ENCODE peak calls at places on chromosome 11, in eight cellular contexts. C is GM13976, E is fibroblast of mammary gland, U is A549, O is upper lobe of left lung, I is ascending aorta, X is nephron progenitor cell, B is glutamatergic neuron. M is an unnamed sample.

GRCh38 chr11:93563857-93564256 is 20.7 kb upstream of the SMCO4 start:
- DNase-seq in E (no peak), I (no peak), B (no peak), C (no peak), U (no peak), X (no peak), O (no peak), M (no peak)

GRCh38 chr11:47716692-47717091 is 1.5 kb upstream of the AGBL2 start:
- DNase-seq in E (no peak), C (no peak), I (no peak), O (no peak), B (no peak), U (peak), X (no peak), M (no peak)

GRCh38 chr11:9972917-9973504 is 309.1 kb downstream of the SWAP70 start:
- DNase-seq in C (peak), B (no peak), I (no peak), E (peak), O (no peak), X (no peak), U (peak), M (no peak)

GRCh38 chr11:14638561-14638960 is 5.0 kb upstream of the PDE3B start:
- DNase-seq in E (no peak), U (no peak), I (no peak), O (no peak), C (no peak), X (no peak), B (no peak), M (no peak)

GRCh38 chr11:69122642-69123431 is 32.9 kb upstream of the SMIM38 start:
- DNase-seq in I (no peak), B (no peak), E (peak), O (peak), X (peak), C (peak), U (peak), M (peak)

GRCh38 chr11:48005133-48005532 is 24.8 kb downstream of the PTPRJ start:
- DNase-seq in U (no peak), X (no peak), E (peak), I (no peak), B (no peak), C (no peak), O (no peak), M (no peak)

GRCh38 chr11:25197515-25197914 is 700.7 kb downstream of the LUZP2 start:
- DNase-seq in U (no peak), X (no peak), C (no peak), O (no peak), E (no peak), B (no peak), I (no peak), M (no peak)

GRCh38 chr11:133300666-133301065 is 231.6 kb downstream of the OPCML start:
- DNase-seq in U (no peak), C (no peak), E (no peak), I (no peak), B (no peak), X (no peak), O (no peak), M (no peak)

GRCh38 chr11:116461789-116462188 is 311.0 kb downstream of the BUD13 start:
- DNase-seq in I (no peak), B (peak), X (peak), O (no peak), C (no peak), U (no peak), E (no peak), M (no peak)

GRCh38 chr11:8095356-8095755 is 14.3 kb downstream of the TUB start:
- DNase-seq in U (no peak), O (peak), X (no peak), C (no peak), I (no peak), B (no peak), E (no peak), M (no peak)

GRCh38 chr11:69372589-69373250 is 78.8 kb downstream of the MYEOV start:
- DNase-seq in C (no peak), X (no peak), U (no peak), I (no peak), B (no peak), O (peak), E (no peak), M (no peak)

GRCh38 chr11:134413334-134414035 is 1.4 kb upstream of the B3GAT1 start:
- DNase-seq in I (no peak), C (no peak), U (no peak), X (no peak), B (no peak), E (no peak), O (no peak), M (no peak)

GRCh38 chr11:10294289-10294953 is 402 bp upstream of the SBF2 start:
- DNase-seq in E (peak), U (peak), C (no peak), B (peak), O (peak), X (peak), I (no peak), M (no peak)

GRCh38 chr11:110176366-110177056 is 83.3 kb downstream of the ZC3H12C start:
- DNase-seq in C (no peak), O (no peak), U (no peak), E (peak), X (no peak), B (no peak), I (no peak), M (no peak)

GRCh38 chr11:9815486-9816136 is 151.7 kb downstream of the SWAP70 start:
- DNase-seq in C (no peak), B (no peak), U (peak), O (no peak), I (no peak), X (no peak), E (peak), M (no peak)

GRCh38 chr11:117631336-117632090 is 165.5 kb downstream of the DSCAML1 start:
- DNase-seq in X (no peak), C (no peak), U (no peak), E (no peak), B (peak), O (no peak), I (no peak), M (no peak)

GRCh38 chr11:66847461-66848232 is 4.4 kb downstream of the RCE1 start:
- DNase-seq in I (no peak), B (no peak), E (no peak), O (no peak), U (no peak), C (no peak), X (no peak), M (no peak)

GRCh38 chr11:128595775-128596174 is 8.4 kb upstream of the ETS1 start:
- DNase-seq in C (no peak), U (no peak), I (no peak), E (no peak), B (no peak), X (no peak), O (no peak), M (no peak)

GRCh38 chr11:116656011-116656410 is 116.8 kb downstream of the BUD13 start:
- DNase-seq in X (no peak), O (no peak), U (no peak), I (no peak), C (no peak), B (no peak), E (no peak), M (no peak)

GRCh38 chr11:123762422-123762821 is 8.1 kb upstream of the OR6X1 start:
- DNase-seq in I (no peak), O (no peak), C (no peak), U (no peak), E (no peak), B (no peak), X (no peak), M (no peak)

GRCh38 chr11:58928082-58928574 is 11.2 kb upstream of the GLYATL1 start:
- DNase-seq in B (no peak), C (no peak), X (peak), O (no peak), I (no peak), E (no peak), U (no peak), M (no peak)

GRCh38 chr11:68977781-68978625 is 2.8 kb downstream of the MRGPRD start:
- DNase-seq in I (no peak), E (no peak), C (no peak), B (peak), X (no peak), U (no peak), O (no peak), M (no peak)

GRCh38 chr11:132779487-132779886 is 752.8 kb downstream of the OPCML start:
- DNase-seq in E (no peak), O (no peak), I (no peak), B (no peak), U (no peak), C (no peak), X (no peak), M (no peak)

GRCh38 chr11:14537134-14537599 is 17.0 kb upstream of the PSMA1 start:
- DNase-seq in B (no peak), U (peak), X (peak), E (peak), I (no peak), C (peak), O (no peak), M (peak)

GRCh38 chr11:130216591-130217132 is 57.1 kb downstream of the ST14 start:
- DNase-seq in O (no peak), C (no peak), B (no peak), I (no peak), X (peak), U (no peak), E (no peak), M (no peak)

GRCh38 chr11:119780264-119780953 is 51.4 kb upstream of the NECTIN1 start:
- DNase-seq in I (no peak), X (no peak), U (no peak), C (no peak), O (no peak), E (no peak), B (no peak), M (no peak)

GRCh38 chr11:116808262-116809175 is 14.6 kb downstream of the APOA4 start:
- DNase-seq in C (no peak), U (no peak), O (no peak), I (no peak), X (no peak), E (peak), B (no peak), M (no peak)

GRCh38 chr11:64040684-64041267 is 5.0 kb downstream of the FLRT1 start:
- DNase-seq in B (no peak), C (peak), U (peak), E (no peak), O (peak), I (no peak), X (peak), M (no peak)

GRCh38 chr11:118241191-118242098 is 10.7 kb downstream of the MPZL3 start:
- DNase-seq in U (no peak), B (no peak), C (peak), I (no peak), X (no peak), O (no peak), E (no peak), M (no peak)

GRCh38 chr11:102346456-102346747 is 612 bp upstream of the BIRC2 start:
- DNase-seq in O (no peak), X (no peak), U (no peak), C (peak), I (no peak), E (no peak), B (no peak), M (no peak)

GRCh38 chr11:117761993-117762392 is 35.0 kb downstream of the DSCAML1 start:
- DNase-seq in X (no peak), U (no peak), E (no peak), B (no peak), C (no peak), I (no peak), O (no peak), M (no peak)

GRCh38 chr11:6431861-6432260 is 8.9 kb downstream of the HPX start:
- DNase-seq in B (no peak), C (no peak), E (peak), O (no peak), I (no peak), X (no peak), U (peak), M (no peak)

GRCh38 chr11:127895776-127896175 is 691.6 kb downstream of the ETS1 start:
- DNase-seq in B (no peak), X (no peak), U (no peak), I (no peak), E (no peak), O (no peak), C (no peak), M (no peak)

GRCh38 chr11:35192347-35192746 is 53.4 kb downstream of the CD44 start:
- DNase-seq in I (no peak), X (peak), U (no peak), B (no peak), E (peak), O (no peak), C (no peak), M (no peak)

GRCh38 chr11:70689764-70690163 is 291.4 kb downstream of the CTTN start:
- DNase-seq in C (no peak), E (no peak), O (no peak), B (no peak), I (no peak), U (no peak), X (no peak), M (no peak)

GRCh38 chr11:71202966-71203365 is 49.4 kb downstream of the SHANK2 start:
- DNase-seq in O (no peak), E (no peak), X (no peak), U (no peak), B (no peak), C (no peak), I (no peak), M (no peak)

GRCh38 chr11:27201454-27202302 is 161.1 kb downstream of the BBOX1 start:
- DNase-seq in C (no peak), X (peak), U (peak), E (peak), I (no peak), B (no peak), O (no peak), M (no peak)

GRCh38 chr11:67572747-67573419 is 10.7 kb upstream of the GSTP1 start:
- DNase-seq in O (no peak), C (no peak), E (peak), U (peak), X (no peak), I (no peak), B (peak), M (no peak)

GRCh38 chr11:105611414-105611813 is 1.5 kb downstream of the GRIA4 start:
- DNase-seq in B (no peak), I (no peak), X (no peak), E (no peak), C (no peak), O (no peak), U (no peak), M (no peak)

GRCh38 chr11:105611837-105612480 is 2.1 kb downstream of the GRIA4 start:
- DNase-seq in E (no peak), I (no peak), C (no peak), U (no peak), B (no peak), O (no peak), X (no peak), M (no peak)

GRCh38 chr11:105609832-105610781 is at the start of gene GRIA4:
- DNase-seq in U (peak), I (peak), B (peak), C (peak), X (peak), E (peak), O (peak), M (no peak)

GRCh38 chr11:105610796-105611361 is 1.0 kb downstream of the GRIA4 start:
- DNase-seq in X (no peak), O (no peak), E (no peak), I (no peak), B (no peak), C (no peak), U (no peak), M (no peak)

DNA sequence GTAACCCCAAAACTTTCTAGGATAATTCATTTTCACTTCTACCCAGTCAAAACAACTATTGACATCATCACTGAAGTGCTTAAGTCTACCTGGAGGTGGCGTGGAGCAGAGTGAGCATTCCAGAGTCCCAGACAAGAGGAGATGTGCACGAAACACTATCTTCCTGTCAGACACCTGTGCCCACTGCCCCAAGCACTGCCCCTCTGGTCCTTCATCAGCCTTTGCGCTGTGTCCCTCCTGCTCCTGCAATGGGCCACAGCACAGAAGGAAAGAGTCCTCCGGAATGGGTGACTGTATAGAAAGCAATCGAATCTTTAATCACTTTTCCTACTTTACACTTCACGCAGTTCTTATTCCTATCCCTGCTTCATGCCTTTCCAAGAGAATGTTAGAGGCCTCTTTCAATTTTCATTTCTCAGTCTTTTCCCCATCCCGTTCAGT is 512 bp upstream of the GRIA4 start:
- DNase-seq in I (no peak), B (peak), X (peak), U (no peak), C (peak), E (peak), O (no peak), M (no peak)
- TF ChIP-seq CTCF in I (no peak), B (no peak), X (peak), U (no peak), C (no peak), E (peak), O (no peak), M (no peak)

GRCh38 chr11:2870460-2870859 is 15.1 kb downstream of the CDKN1C start:
- DNase-seq in O (peak), X (no peak), I (no peak), C (no peak), E (no peak), B (peak), U (no peak), M (no peak)
- TF ChIP-seq CTCF in O (no peak), X (no peak), I (no peak), C (no peak), E (no peak), B (peak), U (no peak), M (no peak)

GRCh38 chr11:12827929-12828812 is 153.9 kb downstream of the TEAD1 start:
- DNase-seq in I (no peak), B (no peak), E (peak), U (peak), O (no peak), X (peak), C (peak), M (no peak)
- TF ChIP-seq CTCF in I (no peak), B (no peak), E (no peak), U (no peak), O (no peak), X (no peak), C (no peak), M (no peak)

GRCh38 chr11:65425971-65426838 is 3.6 kb downstream of the NEAT1 start:
- DNase-seq in C (peak), E (peak), O (no peak), U (peak), X (no peak), I (no peak), B (no peak), M (no peak)

GRCh38 chr11:65424200-65425104 is 1.9 kb downstream of the NEAT1 start:
- DNase-seq in U (peak), O (peak), C (peak), I (no peak), B (no peak), E (peak), X (no peak), M (peak)

GRCh38 chr11:65423516-65424199 is 1.1 kb downstream of the NEAT1 start:
- DNase-seq in E (peak), U (peak), O (no peak), B (no peak), X (no peak), C (no peak), I (peak), M (no peak)

GRCh38 chr11:65426839-65427690 is 4.5 kb downstream of the NEAT1 start:
- DNase-seq in X (no peak), C (no peak), O (no peak), U (peak), B (no peak), I (no peak), E (peak), M (peak)

GRCh38 chr11:65425105-65425970 is 2.7 kb downstream of the NEAT1 start:
- DNase-seq in U (peak), X (no peak), I (no peak), E (peak), C (no peak), B (no peak), O (no peak), M (peak)
- TF ChIP-seq CTCF in U (no peak), X (no peak), I (no peak), E (no peak), C (no peak), B (no peak), O (peak), M (peak)

GRCh38 chr11:13324709-13325108 is 47.1 kb downstream of the BMAL1 start:
- DNase-seq in I (no peak), E (no peak), O (no peak), B (no peak), X (no peak), U (no peak), C (no peak), M (no peak)
- TF ChIP-seq CTCF in I (no peak), E (no peak), O (no peak), B (no peak), X (no peak), U (no peak), C (no peak), M (no peak)

DNA sequence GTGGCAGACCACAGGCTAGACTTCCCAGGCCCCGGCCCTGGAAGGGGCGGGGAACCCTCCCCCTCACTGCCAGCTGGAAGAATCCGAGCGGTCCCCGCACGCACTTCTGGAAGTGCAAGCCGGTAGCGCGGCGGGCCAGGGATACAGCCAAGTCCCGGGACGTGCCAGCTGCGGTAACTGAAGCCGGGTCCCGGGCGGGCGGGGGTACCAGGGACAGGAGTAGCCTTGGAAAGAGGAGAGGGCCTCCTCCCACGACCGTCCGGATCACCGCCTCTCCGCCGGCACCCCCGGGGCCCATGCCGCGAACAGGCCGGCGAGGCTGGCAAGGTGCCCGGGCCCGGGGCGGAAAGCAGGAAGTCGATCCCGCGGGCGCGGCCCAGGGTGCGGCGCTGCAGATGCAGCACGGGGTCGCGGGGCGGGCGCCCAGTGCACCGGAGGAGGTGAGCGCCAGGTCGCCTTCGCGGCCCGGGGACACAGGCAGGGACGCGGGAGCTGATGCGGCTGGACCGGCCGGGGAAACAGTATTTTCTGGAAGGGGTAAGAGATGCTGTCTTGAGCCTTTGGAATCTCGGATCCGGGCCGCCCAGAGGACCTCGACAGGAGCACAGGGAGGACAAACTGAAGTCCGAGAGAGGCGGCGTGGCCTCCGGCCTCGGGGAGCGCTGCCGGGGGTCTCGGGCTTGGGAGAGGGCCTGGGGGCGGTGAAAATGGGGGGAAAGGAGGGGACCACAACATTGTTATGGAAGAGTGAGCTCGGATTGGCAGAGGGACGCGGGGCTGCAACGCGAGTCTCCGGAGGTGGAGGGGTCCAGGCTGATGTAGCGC is 756 bp upstream of the SLC35C1 start:
- DNase-seq in C (peak), E (peak), X (peak), I (peak), U (peak), B (peak), O (peak), M (peak)
- TF ChIP-seq CTCF in C (no peak), E (no peak), X (no peak), I (no peak), U (no peak), B (no peak), O (no peak), M (no peak)